ENCODE peak calls at places on chromosome 21, in five cellular contexts. One of them, this sample, is unnamed.

GRCh38 chr21:44353200-44353970 is at the start of gene TRPM2:
- DNase-seq in cardiac fibroblast: peak
- DNase-seq in cerebellar nuclear complex: no peak
- DNase-seq in cardiac muscle cell: no peak
- DNase-seq in activated CD4-positive, alpha-beta memory T cell treated with anti-CD3 and anti-CD28 coated beads, Interleukin-2, amount 10 ng/mL, durations not matched to agents 7 days and 5 days: peak
- DNase-seq in this sample: peak

GRCh38 chr21:33042812-33043211 is 17.1 kb downstream of the OLIG2 start:
- DNase-seq in cardiac fibroblast: peak
- DNase-seq in cerebellar nuclear complex: no peak
- DNase-seq in cardiac muscle cell: no peak
- DNase-seq in activated CD4-positive, alpha-beta memory T cell treated with anti-CD3 and anti-CD28 coated beads, Interleukin-2, amount 10 ng/mL, durations not matched to agents 7 days and 5 days: no peak
- DNase-seq in this sample: peak

GRCh38 chr21:21051109-21052055 is 53.2 kb downstream of the NCAM2 start:
- DNase-seq in cardiac fibroblast: no peak
- DNase-seq in cerebellar nuclear complex: no peak
- DNase-seq in cardiac muscle cell: no peak
- DNase-seq in activated CD4-positive, alpha-beta memory T cell treated with anti-CD3 and anti-CD28 coated beads, Interleukin-2, amount 10 ng/mL, durations not matched to agents 7 days and 5 days: no peak
- DNase-seq in this sample: no peak

GRCh38 chr21:21714396-21714795 is 716.2 kb downstream of the NCAM2 start:
- DNase-seq in cardiac fibroblast: peak
- DNase-seq in cerebellar nuclear complex: no peak
- DNase-seq in cardiac muscle cell: no peak
- DNase-seq in activated CD4-positive, alpha-beta memory T cell treated with anti-CD3 and anti-CD28 coated beads, Interleukin-2, amount 10 ng/mL, durations not matched to agents 7 days and 5 days: no peak
- DNase-seq in this sample: peak

GRCh38 chr21:33989440-33989839 is 73.8 kb upstream of the ATP5PO start:
- DNase-seq in cardiac fibroblast: no peak
- DNase-seq in cerebellar nuclear complex: no peak
- DNase-seq in cardiac muscle cell: no peak
- DNase-seq in activated CD4-positive, alpha-beta memory T cell treated with anti-CD3 and anti-CD28 coated beads, Interleukin-2, amount 10 ng/mL, durations not matched to agents 7 days and 5 days: no peak
- DNase-seq in this sample: no peak

GRCh38 chr21:42190492-42190875 is 28.5 kb upstream of the ABCG1 start:
- DNase-seq in cardiac fibroblast: no peak
- DNase-seq in cerebellar nuclear complex: no peak
- DNase-seq in cardiac muscle cell: no peak
- DNase-seq in activated CD4-positive, alpha-beta memory T cell treated with anti-CD3 and anti-CD28 coated beads, Interleukin-2, amount 10 ng/mL, durations not matched to agents 7 days and 5 days: no peak
- DNase-seq in this sample: no peak

GRCh38 chr21:31781737-31782136 is 49.8 kb upstream of the SCAF4 start:
- DNase-seq in cardiac fibroblast: peak
- DNase-seq in cerebellar nuclear complex: no peak
- DNase-seq in cardiac muscle cell: no peak
- DNase-seq in activated CD4-positive, alpha-beta memory T cell treated with anti-CD3 and anti-CD28 coated beads, Interleukin-2, amount 10 ng/mL, durations not matched to agents 7 days and 5 days: no peak
- DNase-seq in this sample: peak

GRCh38 chr21:45821315-45822001 is 160.1 kb upstream of the COL6A1 start:
- DNase-seq in cardiac fibroblast: no peak
- DNase-seq in cerebellar nuclear complex: no peak
- DNase-seq in cardiac muscle cell: no peak
- DNase-seq in activated CD4-positive, alpha-beta memory T cell treated with anti-CD3 and anti-CD28 coated beads, Interleukin-2, amount 10 ng/mL, durations not matched to agents 7 days and 5 days: no peak
- DNase-seq in this sample: no peak

GRCh38 chr21:30408782-30409494 is 13.1 kb downstream of the KRTAP13-1 start:
- DNase-seq in cardiac fibroblast: peak
- DNase-seq in cerebellar nuclear complex: no peak
- DNase-seq in cardiac muscle cell: peak
- DNase-seq in activated CD4-positive, alpha-beta memory T cell treated with anti-CD3 and anti-CD28 coated beads, Interleukin-2, amount 10 ng/mL, durations not matched to agents 7 days and 5 days: peak
- DNase-seq in this sample: peak

GRCh38 chr21:32514275-32515055 is 70.9 kb downstream of the TCP10L start:
- DNase-seq in cardiac fibroblast: no peak
- DNase-seq in cerebellar nuclear complex: no peak
- DNase-seq in cardiac muscle cell: no peak
- DNase-seq in activated CD4-positive, alpha-beta memory T cell treated with anti-CD3 and anti-CD28 coated beads, Interleukin-2, amount 10 ng/mL, durations not matched to agents 7 days and 5 days: no peak
- DNase-seq in this sample: no peak

GRCh38 chr21:36464590-36464989 is 15.3 kb downstream of the CLDN14 start:
- DNase-seq in cardiac fibroblast: no peak
- DNase-seq in cerebellar nuclear complex: no peak
- DNase-seq in cardiac muscle cell: no peak
- DNase-seq in activated CD4-positive, alpha-beta memory T cell treated with anti-CD3 and anti-CD28 coated beads, Interleukin-2, amount 10 ng/mL, durations not matched to agents 7 days and 5 days: no peak
- DNase-seq in this sample: no peak

GRCh38 chr21:36994501-36995189 is 11.9 kb upstream of the RIPPLY3 start:
- DNase-seq in cardiac fibroblast: no peak
- DNase-seq in cerebellar nuclear complex: no peak
- DNase-seq in cardiac muscle cell: no peak
- DNase-seq in activated CD4-positive, alpha-beta memory T cell treated with anti-CD3 and anti-CD28 coated beads, Interleukin-2, amount 10 ng/mL, durations not matched to agents 7 days and 5 days: peak
- DNase-seq in this sample: no peak

GRCh38 chr21:24850121-24850520 is 757.2 kb downstream of the MRPL39 start:
- DNase-seq in cardiac fibroblast: no peak
- DNase-seq in cerebellar nuclear complex: no peak
- DNase-seq in cardiac muscle cell: no peak
- DNase-seq in activated CD4-positive, alpha-beta memory T cell treated with anti-CD3 and anti-CD28 coated beads, Interleukin-2, amount 10 ng/mL, durations not matched to agents 7 days and 5 days: no peak
- DNase-seq in this sample: no peak

GRCh38 chr21:42337830-42338729 is 12.7 kb downstream of the TFF2 start:
- DNase-seq in cardiac fibroblast: peak
- DNase-seq in cerebellar nuclear complex: no peak
- DNase-seq in cardiac muscle cell: peak
- DNase-seq in activated CD4-positive, alpha-beta memory T cell treated with anti-CD3 and anti-CD28 coated beads, Interleukin-2, amount 10 ng/mL, durations not matched to agents 7 days and 5 days: peak
- DNase-seq in this sample: peak

GRCh38 chr21:36697473-36698159 is 1.3 kb upstream of the SIM2 start:
- DNase-seq in cardiac fibroblast: no peak
- DNase-seq in cerebellar nuclear complex: no peak
- DNase-seq in cardiac muscle cell: no peak
- DNase-seq in activated CD4-positive, alpha-beta memory T cell treated with anti-CD3 and anti-CD28 coated beads, Interleukin-2, amount 10 ng/mL, durations not matched to agents 7 days and 5 days: no peak
- DNase-seq in this sample: no peak

GRCh38 chr21:31132574-31133242 is 94.4 kb upstream of the KRTAP19-8 start:
- DNase-seq in cardiac fibroblast: peak
- DNase-seq in cerebellar nuclear complex: no peak
- DNase-seq in cardiac muscle cell: no peak
- DNase-seq in activated CD4-positive, alpha-beta memory T cell treated with anti-CD3 and anti-CD28 coated beads, Interleukin-2, amount 10 ng/mL, durations not matched to agents 7 days and 5 days: peak
- DNase-seq in this sample: peak

GRCh38 chr21:44657635-44658183 is at the start of gene KRTAP12-3:
- DNase-seq in cardiac fibroblast: no peak
- DNase-seq in cerebellar nuclear complex: no peak
- DNase-seq in cardiac muscle cell: no peak
- DNase-seq in activated CD4-positive, alpha-beta memory T cell treated with anti-CD3 and anti-CD28 coated beads, Interleukin-2, amount 10 ng/mL, durations not matched to agents 7 days and 5 days: peak
- DNase-seq in this sample: no peak

GRCh38 chr21:35814858-35815619 is 245.3 kb downstream of the SETD4 start:
- DNase-seq in cardiac fibroblast: peak
- DNase-seq in cerebellar nuclear complex: no peak
- DNase-seq in cardiac muscle cell: no peak
- DNase-seq in activated CD4-positive, alpha-beta memory T cell treated with anti-CD3 and anti-CD28 coated beads, Interleukin-2, amount 10 ng/mL, durations not matched to agents 7 days and 5 days: no peak
- DNase-seq in this sample: peak

GRCh38 chr21:28509031-28509430 is 483.6 kb downstream of the LTN1 start:
- DNase-seq in cardiac fibroblast: no peak
- DNase-seq in cerebellar nuclear complex: no peak
- DNase-seq in cardiac muscle cell: no peak
- DNase-seq in activated CD4-positive, alpha-beta memory T cell treated with anti-CD3 and anti-CD28 coated beads, Interleukin-2, amount 10 ng/mL, durations not matched to agents 7 days and 5 days: no peak
- DNase-seq in this sample: no peak

GRCh38 chr21:29943885-29944284 is 4.1 kb upstream of the GRIK1 start:
- DNase-seq in cardiac fibroblast: no peak
- DNase-seq in cerebellar nuclear complex: no peak
- DNase-seq in cardiac muscle cell: no peak
- DNase-seq in activated CD4-positive, alpha-beta memory T cell treated with anti-CD3 and anti-CD28 coated beads, Interleukin-2, amount 10 ng/mL, durations not matched to agents 7 days and 5 days: no peak
- DNase-seq in this sample: no peak

GRCh38 chr21:44800971-44801467 is 601 bp downstream of the UBE2G2 start:
- DNase-seq in cardiac fibroblast: peak
- DNase-seq in cerebellar nuclear complex: no peak
- DNase-seq in cardiac muscle cell: peak
- DNase-seq in activated CD4-positive, alpha-beta memory T cell treated with anti-CD3 and anti-CD28 coated beads, Interleukin-2, amount 10 ng/mL, durations not matched to agents 7 days and 5 days: no peak
- DNase-seq in this sample: peak

GRCh38 chr21:42049578-42050430 is 21.3 kb upstream of the UMODL1 start:
- DNase-seq in cardiac fibroblast: no peak
- DNase-seq in cerebellar nuclear complex: no peak
- DNase-seq in cardiac muscle cell: no peak
- DNase-seq in activated CD4-positive, alpha-beta memory T cell treated with anti-CD3 and anti-CD28 coated beads, Interleukin-2, amount 10 ng/mL, durations not matched to agents 7 days and 5 days: no peak
- DNase-seq in this sample: no peak

GRCh38 chr21:34364921-34365320 is 1.1 kb downstream of the KCNE2 start:
- DNase-seq in cardiac fibroblast: no peak
- DNase-seq in cerebellar nuclear complex: no peak
- DNase-seq in cardiac muscle cell: no peak
- DNase-seq in activated CD4-positive, alpha-beta memory T cell treated with anti-CD3 and anti-CD28 coated beads, Interleukin-2, amount 10 ng/mL, durations not matched to agents 7 days and 5 days: no peak
- DNase-seq in this sample: no peak

GRCh38 chr21:34814529-34814951 is 145.7 kb downstream of the CLIC6 start:
- DNase-seq in cardiac fibroblast: no peak
- DNase-seq in cerebellar nuclear complex: no peak
- DNase-seq in cardiac muscle cell: no peak
- DNase-seq in activated CD4-positive, alpha-beta memory T cell treated with anti-CD3 and anti-CD28 coated beads, Interleukin-2, amount 10 ng/mL, durations not matched to agents 7 days and 5 days: no peak
- DNase-seq in this sample: no peak

GRCh38 chr21:16193758-16194606 is 464.2 kb downstream of the USP25 start:
- DNase-seq in cardiac fibroblast: peak
- DNase-seq in cerebellar nuclear complex: no peak
- DNase-seq in cardiac muscle cell: peak
- DNase-seq in activated CD4-positive, alpha-beta memory T cell treated with anti-CD3 and anti-CD28 coated beads, Interleukin-2, amount 10 ng/mL, durations not matched to agents 7 days and 5 days: no peak
- DNase-seq in this sample: peak

GRCh38 chr21:25582164-25582563 is 25.1 kb downstream of the MRPL39 start:
- DNase-seq in cardiac fibroblast: no peak
- DNase-seq in cerebellar nuclear complex: no peak
- DNase-seq in cardiac muscle cell: no peak
- DNase-seq in activated CD4-positive, alpha-beta memory T cell treated with anti-CD3 and anti-CD28 coated beads, Interleukin-2, amount 10 ng/mL, durations not matched to agents 7 days and 5 days: no peak
- DNase-seq in this sample: no peak

GRCh38 chr21:34885636-34886553 is 163.2 kb downstream of the RUNX1 start:
- DNase-seq in cardiac fibroblast: no peak
- DNase-seq in cerebellar nuclear complex: no peak
- DNase-seq in cardiac muscle cell: no peak
- DNase-seq in activated CD4-positive, alpha-beta memory T cell treated with anti-CD3 and anti-CD28 coated beads, Interleukin-2, amount 10 ng/mL, durations not matched to agents 7 days and 5 days: no peak
- DNase-seq in this sample: no peak

GRCh38 chr21:31520506-31521163 is 138.9 kb upstream of the SOD1 start:
- DNase-seq in cardiac fibroblast: no peak
- DNase-seq in cerebellar nuclear complex: no peak
- DNase-seq in cardiac muscle cell: no peak
- DNase-seq in activated CD4-positive, alpha-beta memory T cell treated with anti-CD3 and anti-CD28 coated beads, Interleukin-2, amount 10 ng/mL, durations not matched to agents 7 days and 5 days: no peak
- DNase-seq in this sample: no peak

GRCh38 chr21:40846566-40847411 is at the start of gene DSCAM:
- DNase-seq in cardiac fibroblast: peak
- DNase-seq in cerebellar nuclear complex: no peak
- DNase-seq in cardiac muscle cell: peak
- DNase-seq in activated CD4-positive, alpha-beta memory T cell treated with anti-CD3 and anti-CD28 coated beads, Interleukin-2, amount 10 ng/mL, durations not matched to agents 7 days and 5 days: no peak
- DNase-seq in this sample: no peak

GRCh38 chr21:44932366-44933181 is 7.3 kb upstream of the SLX9 start:
- DNase-seq in cardiac fibroblast: no peak
- DNase-seq in cerebellar nuclear complex: no peak
- DNase-seq in cardiac muscle cell: peak
- DNase-seq in activated CD4-positive, alpha-beta memory T cell treated with anti-CD3 and anti-CD28 coated beads, Interleukin-2, amount 10 ng/mL, durations not matched to agents 7 days and 5 days: peak
- DNase-seq in this sample: peak

GRCh38 chr21:29538115-29538514 is 239.4 kb downstream of the BACH1 start:
- DNase-seq in cardiac fibroblast: peak
- DNase-seq in cerebellar nuclear complex: no peak
- DNase-seq in cardiac muscle cell: no peak
- DNase-seq in activated CD4-positive, alpha-beta memory T cell treated with anti-CD3 and anti-CD28 coated beads, Interleukin-2, amount 10 ng/mL, durations not matched to agents 7 days and 5 days: no peak
- DNase-seq in this sample: peak

GRCh38 chr21:31892686-31893085 is 19.9 kb downstream of the HUNK start:
- DNase-seq in cardiac fibroblast: no peak
- DNase-seq in cerebellar nuclear complex: no peak
- DNase-seq in cardiac muscle cell: no peak
- DNase-seq in activated CD4-positive, alpha-beta memory T cell treated with anti-CD3 and anti-CD28 coated beads, Interleukin-2, amount 10 ng/mL, durations not matched to agents 7 days and 5 days: no peak
- DNase-seq in this sample: no peak

GRCh38 chr21:40049031-40049958 is 182.1 kb downstream of the PCP4 start:
- DNase-seq in cardiac fibroblast: no peak
- DNase-seq in cerebellar nuclear complex: no peak
- DNase-seq in cardiac muscle cell: peak
- DNase-seq in activated CD4-positive, alpha-beta memory T cell treated with anti-CD3 and anti-CD28 coated beads, Interleukin-2, amount 10 ng/mL, durations not matched to agents 7 days and 5 days: no peak
- DNase-seq in this sample: peak

GRCh38 chr21:38811257-38811656 is 5.5 kb downstream of the ETS2 start:
- DNase-seq in cardiac fibroblast: peak
- DNase-seq in cerebellar nuclear complex: no peak
- DNase-seq in cardiac muscle cell: no peak
- DNase-seq in activated CD4-positive, alpha-beta memory T cell treated with anti-CD3 and anti-CD28 coated beads, Interleukin-2, amount 10 ng/mL, durations not matched to agents 7 days and 5 days: no peak
- DNase-seq in this sample: peak

GRCh38 chr21:31991356-31992331 is 118.8 kb downstream of the HUNK start:
- DNase-seq in cardiac fibroblast: no peak
- DNase-seq in cerebellar nuclear complex: no peak
- DNase-seq in cardiac muscle cell: no peak
- DNase-seq in activated CD4-positive, alpha-beta memory T cell treated with anti-CD3 and anti-CD28 coated beads, Interleukin-2, amount 10 ng/mL, durations not matched to agents 7 days and 5 days: no peak
- DNase-seq in this sample: no peak

GRCh38 chr21:44375281-44375651 is 21.8 kb downstream of the TRPM2 start:
- DNase-seq in cardiac fibroblast: no peak
- DNase-seq in cerebellar nuclear complex: no peak
- DNase-seq in cardiac muscle cell: no peak
- DNase-seq in activated CD4-positive, alpha-beta memory T cell treated with anti-CD3 and anti-CD28 coated beads, Interleukin-2, amount 10 ng/mL, durations not matched to agents 7 days and 5 days: peak
- DNase-seq in this sample: no peak

GRCh38 chr21:28548291-28548690 is 444.4 kb downstream of the LTN1 start:
- DNase-seq in cardiac fibroblast: no peak
- DNase-seq in cerebellar nuclear complex: no peak
- DNase-seq in cardiac muscle cell: no peak
- DNase-seq in activated CD4-positive, alpha-beta memory T cell treated with anti-CD3 and anti-CD28 coated beads, Interleukin-2, amount 10 ng/mL, durations not matched to agents 7 days and 5 days: no peak
- DNase-seq in this sample: peak

GRCh38 chr21:30996728-30997127 is 41.5 kb downstream of the KRTAP19-8 start:
- DNase-seq in cardiac fibroblast: no peak
- DNase-seq in cerebellar nuclear complex: no peak
- DNase-seq in cardiac muscle cell: no peak
- DNase-seq in activated CD4-positive, alpha-beta memory T cell treated with anti-CD3 and anti-CD28 coated beads, Interleukin-2, amount 10 ng/mL, durations not matched to agents 7 days and 5 days: no peak
- DNase-seq in this sample: no peak

GRCh38 chr21:42523941-42524340 is 10.3 kb downstream of the SLC37A1 start:
- DNase-seq in cardiac fibroblast: no peak
- DNase-seq in cerebellar nuclear complex: no peak
- DNase-seq in cardiac muscle cell: no peak
- DNase-seq in activated CD4-positive, alpha-beta memory T cell treated with anti-CD3 and anti-CD28 coated beads, Interleukin-2, amount 10 ng/mL, durations not matched to agents 7 days and 5 days: no peak
- DNase-seq in this sample: no peak

This sample was measured in AG10803.